ENCODE peak calls at places on chromosomes 16 and 17, in seven cellular contexts. C, Q, G, Z, D, N and T are unnamed samples.

GRCh38 chr17:3528604-3529511 is 28.8 kb downstream of the TRPV3 start:
- DNase-seq in C (no peak), Q (peak), G (peak), Z (peak), D (no peak), N (peak), T (no peak)

GRCh38 chr17:28716740-28717577 is 709 bp downstream of the RAB34 start:
- DNase-seq in C (peak), Q (peak), G (peak), Z (peak), D (no peak), N (peak), T (peak)

GRCh38 chr17:76480676-76481075 is 13.3 kb downstream of the AANAT start:
- DNase-seq in C (no peak), Q (no peak), G (no peak), Z (no peak), D (no peak), N (no peak), T (peak)

GRCh38 chr16:4537376-4538066 is 1.1 kb downstream of the CDIP1 start:
- DNase-seq in C (no peak), Q (peak), G (peak), Z (peak), D (peak), N (no peak), T (no peak)

GRCh38 chr17:67281053-67281452 is 36.1 kb upstream of the HELZ start:
- DNase-seq in C (no peak), Q (no peak), G (no peak), Z (peak), D (no peak), N (peak), T (no peak)

GRCh38 chr16:16029431-16030011 is 80.1 kb downstream of the ABCC1 start:
- DNase-seq in C (peak), Q (no peak), G (peak), Z (no peak), D (no peak), N (peak), T (no peak)

GRCh38 chr17:71142333-71142732 is 973.0 kb downstream of the KCNJ2 start:
- DNase-seq in C (peak), Q (no peak), G (peak), Z (no peak), D (no peak), N (no peak), T (no peak)

GRCh38 chr17:61415374-61416210 is 15.9 kb downstream of the TBX2 start:
- DNase-seq in C (peak), Q (no peak), G (peak), Z (no peak), D (peak), N (no peak), T (no peak)

GRCh38 chr16:31409433-31409832 is 16.3 kb downstream of the ITGAD start:
- DNase-seq in C (peak), Q (no peak), G (peak), Z (no peak), D (no peak), N (peak), T (no peak)

GRCh38 chr17:48589831-48590602 is at the start of gene HOXB3:
- DNase-seq in C (peak), Q (no peak), G (peak), Z (no peak), D (no peak), N (no peak), T (no peak)

GRCh38 chr16:77679336-77679735 is 43.0 kb upstream of the NUDT7 start:
- DNase-seq in C (no peak), Q (no peak), G (no peak), Z (no peak), D (no peak), N (peak), T (no peak)

GRCh38 chr17:76686538-76687277 is 24.1 kb downstream of the MXRA7 start:
- DNase-seq in C (no peak), Q (no peak), G (no peak), Z (no peak), D (no peak), N (no peak), T (no peak)

GRCh38 chr17:50149425-50150353 is 788 bp downstream of the PPP1R9B start:
- DNase-seq in C (peak), Q (peak), G (peak), Z (peak), D (no peak), N (peak), T (no peak)

GRCh38 chr16:58551496-58551895 is 36.2 kb downstream of the SETD6 start:
- DNase-seq in C (no peak), Q (peak), G (peak), Z (no peak), D (no peak), N (no peak), T (no peak)

GRCh38 chr17:80084773-80085172 is 16.6 kb upstream of the GAA start:
- DNase-seq in C (no peak), Q (no peak), G (no peak), Z (no peak), D (no peak), N (no peak), T (no peak)

GRCh38 chr17:30970757-30971567 is at the start of gene RNF135:
- DNase-seq in C (peak), Q (peak), G (peak), Z (peak), D (peak), N (peak), T (peak)

GRCh38 chr17:14737984-14738651 is 437.2 kb downstream of the HS3ST3B1 start:
- DNase-seq in C (peak), Q (peak), G (peak), Z (peak), D (no peak), N (peak), T (peak)

GRCh38 chr16:46855389-46855788 is 24.4 kb upstream of the C16orf87 start:
- DNase-seq in C (no peak), Q (no peak), G (no peak), Z (no peak), D (no peak), N (no peak), T (no peak)

GRCh38 chr17:9916108-9916507 is 11.0 kb upstream of the RCVRN start:
- DNase-seq in C (no peak), Q (no peak), G (no peak), Z (no peak), D (no peak), N (no peak), T (no peak)

GRCh38 chr17:80892900-80893603 is 98.6 kb upstream of the CHMP6 start:
- DNase-seq in C (peak), Q (no peak), G (peak), Z (no peak), D (no peak), N (peak), T (no peak)

GRCh38 chr17:18319604-18320256 is 4.6 kb downstream of the SMCR8 start:
- DNase-seq in C (peak), Q (peak), G (peak), Z (peak), D (no peak), N (peak), T (no peak)

GRCh38 chr16:87233928-87234327 is 83.3 kb downstream of the C16orf95 start:
- DNase-seq in C (peak), Q (peak), G (peak), Z (peak), D (no peak), N (no peak), T (no peak)

GRCh38 chr16:83125999-83126568 is 499.3 kb downstream of the CDH13 start:
- DNase-seq in C (no peak), Q (no peak), G (no peak), Z (no peak), D (no peak), N (no peak), T (no peak)
- H3K23ac ChIP-seq in C (no peak), Q (no peak), G (no peak), Z (no peak), D (no peak), N (no peak), T (no peak)

DNA sequence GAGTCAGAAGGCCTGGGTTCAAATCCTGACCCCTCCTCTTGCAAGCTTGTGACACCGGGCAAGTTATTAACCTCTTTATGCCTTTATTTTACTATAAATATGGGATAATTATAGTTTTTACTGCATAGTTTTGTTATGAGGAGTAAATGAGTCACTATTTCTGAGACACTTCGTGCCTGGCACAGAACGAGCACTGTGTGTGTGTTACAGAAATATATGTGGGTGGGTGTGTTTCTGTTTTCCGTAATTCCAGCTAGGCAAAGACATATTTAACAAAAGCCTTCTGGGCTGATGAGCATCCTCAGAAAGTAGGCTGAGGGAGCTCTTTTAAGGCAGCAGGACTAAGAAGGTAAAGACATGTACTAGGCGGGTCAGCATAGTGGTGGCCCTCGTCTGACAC is 417.9 kb downstream of the MAF start:
- DNase-seq in C (no peak), Q (no peak), G (peak), Z (no peak), D (no peak), N (no peak), T (no peak)
- H3K23ac ChIP-seq in C (no peak), Q (no peak), G (no peak), Z (no peak), D (no peak), N (no peak), T (no peak)

GRCh38 chr17:58391302-58391984 is 25.9 kb downstream of the RNF43 start:
- DNase-seq in C (no peak), Q (no peak), G (no peak), Z (no peak), D (no peak), N (no peak), T (no peak)

GRCh38 chr17:58390884-58391283 is 26.4 kb downstream of the RNF43 start:
- DNase-seq in C (no peak), Q (no peak), G (no peak), Z (no peak), D (no peak), N (no peak), T (no peak)

GRCh38 chr17:58396173-58396572 is 21.2 kb downstream of the RNF43 start:
- DNase-seq in C (no peak), Q (no peak), G (no peak), Z (no peak), D (no peak), N (no peak), T (no peak)

GRCh38 chr17:58398574-58399266 is 18.6 kb downstream of the RNF43 start:
- DNase-seq in C (no peak), Q (no peak), G (no peak), Z (no peak), D (no peak), N (no peak), T (no peak)

GRCh38 chr17:58394534-58395223 is 22.7 kb downstream of the RNF43 start:
- DNase-seq in C (no peak), Q (no peak), G (no peak), Z (no peak), D (no peak), N (no peak), T (no peak)
- H3K23ac ChIP-seq in C (no peak), Q (no peak), G (no peak), Z (no peak), D (no peak), N (no peak), T (no peak)

DNA sequence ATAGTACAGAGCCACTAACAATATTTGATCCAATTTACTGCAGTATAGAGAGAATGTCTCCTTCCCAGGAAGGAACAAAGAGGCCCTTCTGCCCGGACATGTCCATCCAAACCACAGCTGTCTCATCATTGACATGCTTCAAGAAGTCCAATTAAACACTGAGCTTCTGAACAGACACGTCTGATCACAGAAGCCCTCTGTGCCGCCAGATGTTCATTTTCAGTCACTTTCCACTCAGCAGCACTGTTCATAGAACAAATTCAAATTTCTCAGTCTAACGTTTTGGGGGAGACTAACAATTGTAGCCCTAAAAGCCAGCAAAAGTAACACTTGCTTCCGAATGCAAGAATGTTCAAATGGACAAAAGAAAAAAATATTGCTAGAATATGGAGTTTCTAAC is 15.3 kb downstream of the ZC3H7A start:
- DNase-seq in C (no peak), Q (no peak), G (peak), Z (no peak), D (no peak), N (no peak), T (no peak)
- H3K23ac ChIP-seq in C (peak), Q (no peak), G (no peak), Z (no peak), D (no peak), N (no peak), T (no peak)